ENCODE peak calls at places on chromosomes 1 and 21, in four cellular contexts. O is astrocyte of the spinal cord, J is bronchial epithelial cell, C is kidney. Q is an unnamed sample.

GRCh38 chr1:8351693-8352470 is 34.0 kb downstream of the SLC45A1 start:
- DNase-seq in O (no peak), J (peak; percentile 78), C (peak; percentile 76), Q (no peak)

GRCh38 chr1:102191723-102192122 is 195.0 kb upstream of the OLFM3 start:
- DNase-seq in O (peak; percentile 5), J (peak; percentile 18), C (no peak), Q (no peak)

GRCh38 chr1:157431751-157432150 is 120.6 kb downstream of the FCRL5 start:
- DNase-seq in O (peak; percentile 69), J (peak; percentile 87), C (no peak), Q (no peak)

GRCh38 chr1:65717815-65718454 is 74.8 kb upstream of the PDE4B start:
- DNase-seq in O (peak; percentile 45), J (no peak), C (no peak), Q (no peak)

GRCh38 chr1:206023682-206024081 is at the start of gene CTSE:
- DNase-seq in O (no peak), J (peak; percentile 23), C (no peak), Q (no peak)

GRCh38 chr1:177848577-177848976 is 121.3 kb downstream of the SEC16B start:
- DNase-seq in O (peak; percentile 35), J (peak; percentile 91), C (no peak), Q (no peak)

GRCh38 chr1:51792864-51793263 is 85.7 kb downstream of the NRDC start:
- DNase-seq in O (peak; percentile 78), J (peak; percentile 38), C (no peak), Q (no peak)

GRCh38 chr21:32278068-32278467 is 781 bp downstream of the MIS18A start:
- DNase-seq in O (no peak), J (peak; percentile 8), C (no peak), Q (no peak)

GRCh38 chr1:15573477-15573876 is 11.4 kb downstream of the AGMAT start:
- DNase-seq in O (peak; percentile 23), J (peak; percentile 12), C (no peak), Q (no peak)

GRCh38 chr1:175857756-175858155 is 114.4 kb upstream of the TNR start:
- DNase-seq in O (no peak), J (no peak), C (no peak), Q (no peak)

GRCh38 chr1:233252436-233252835 is 43.1 kb downstream of the PCNX2 start:
- DNase-seq in O (no peak), J (no peak), C (peak; percentile 82), Q (no peak)

GRCh38 chr1:56644064-56644940 is 812 bp upstream of the PRKAA2 start:
- DNase-seq in O (peak; percentile 19), J (peak; percentile 19), C (no peak), Q (no peak)

GRCh38 chr1:234972411-234973191 is 156.0 kb downstream of the TOMM20 start:
- DNase-seq in O (no peak), J (peak; percentile 51), C (no peak), Q (no peak)

GRCh38 chr1:47023268-47024137 is at the start of gene CYP4X1:
- DNase-seq in O (peak; percentile 23), J (no peak), C (peak; percentile 88), Q (no peak)

GRCh38 chr1:201332616-201333335 is 44.7 kb downstream of the TNNT2 start:
- DNase-seq in O (no peak), J (no peak), C (peak; percentile 63), Q (peak; percentile 50)

DNA sequence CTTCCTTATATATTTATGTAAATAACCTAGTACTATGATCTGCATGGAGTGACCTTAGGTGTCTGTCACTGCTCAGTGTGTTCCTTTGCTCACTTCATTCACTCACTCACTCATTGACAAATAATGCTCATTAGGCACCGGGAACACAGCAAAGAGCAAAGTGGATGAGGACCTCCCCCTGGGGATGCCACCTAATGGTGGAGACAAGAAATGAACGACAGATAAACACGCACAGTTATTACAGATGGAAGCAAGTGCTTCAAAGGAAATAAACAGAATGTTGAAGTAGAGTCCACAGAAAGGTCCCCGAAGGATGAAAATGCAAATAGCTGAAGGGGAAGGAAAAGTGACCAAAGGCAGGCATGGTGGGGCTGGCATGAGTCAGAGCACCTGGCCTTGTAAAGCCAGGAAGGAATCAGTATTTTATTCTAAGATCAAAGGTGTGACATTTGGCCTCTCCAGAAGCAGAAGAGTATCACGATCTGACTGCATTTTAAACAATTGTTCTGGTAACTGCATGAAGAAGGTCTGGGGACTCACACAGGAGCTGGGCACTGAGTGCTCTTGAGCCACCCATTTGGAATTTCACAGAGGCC is 23.1 kb downstream of the MAB21L3 start:
- DNase-seq in O (no peak), J (no peak), C (no peak), Q (no peak)
- TF ChIP-seq CTCF in O (peak; percentile 34), J (peak; percentile 19), C (no peak), Q (peak; percentile 57)

GRCh38 chr1:154607084-154607747 is 770 bp downstream of the ADAR start:
- DNase-seq in O (peak; percentile 46), J (peak; percentile 47), C (no peak), Q (no peak)
- TF ChIP-seq CTCF in O (peak; percentile 9), J (no peak), C (no peak), Q (peak; percentile 17)

GRCh38 chr1:92858564-92859399 is 26.9 kb downstream of the RPL5 start:
- DNase-seq in O (peak; percentile 84), J (peak; percentile 83), C (no peak), Q (no peak)
- TF ChIP-seq CTCF in O (peak; percentile 87), J (peak; percentile 58), C (peak; percentile 97), Q (peak; percentile 98)

GRCh38 chr1:231626951-231627614 is 493 bp downstream of the DISC1 start:
- DNase-seq in O (peak; percentile 39), J (peak; percentile 22), C (peak; percentile 87), Q (no peak)
- TF ChIP-seq CTCF in O (no peak), J (no peak), C (no peak), Q (peak; percentile 14)

DNA sequence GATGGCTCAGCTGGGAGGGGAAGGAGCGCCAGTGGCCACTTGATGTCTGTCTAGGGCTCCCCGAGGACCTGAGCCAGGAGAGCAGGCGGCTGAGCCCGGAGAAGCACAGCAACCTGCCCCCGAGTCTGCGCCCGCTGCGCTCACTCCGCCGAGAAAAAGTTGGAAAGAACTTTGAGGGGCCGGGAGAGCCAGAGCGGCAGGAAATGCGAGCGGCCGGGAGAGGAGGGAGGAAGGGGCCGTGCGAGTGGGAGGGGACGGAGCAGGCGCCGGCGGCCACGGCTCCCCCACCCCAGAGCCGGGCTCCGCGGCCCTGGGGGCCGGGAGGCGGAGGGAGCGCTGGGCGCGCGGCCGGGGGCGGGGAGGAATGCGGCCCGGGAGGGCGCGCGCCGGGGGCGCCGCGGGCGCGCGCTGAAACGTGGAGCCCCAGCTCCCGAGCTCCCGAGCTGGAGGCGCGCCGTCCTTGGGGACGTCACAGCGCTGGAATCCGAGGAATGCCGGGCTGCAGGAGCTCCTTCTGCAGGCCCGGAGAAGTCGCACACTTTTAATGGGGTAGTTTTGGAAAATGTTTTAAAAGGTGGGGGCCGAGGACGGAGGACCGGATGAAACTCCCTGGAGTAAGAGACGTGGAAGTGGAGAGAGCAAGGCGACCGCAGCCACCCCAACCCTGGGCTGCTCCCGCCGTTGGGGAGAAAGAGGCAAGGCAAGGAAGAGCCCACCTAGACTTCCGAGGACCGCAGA is at the start of gene PTPN14:
- DNase-seq in O (peak; percentile 97), J (peak; percentile 85), C (peak; percentile 96), Q (peak; percentile 96)
- TF ChIP-seq CTCF in O (peak; percentile 48), J (peak; percentile 45), C (peak; percentile 21), Q (peak; percentile 78)

DNA sequence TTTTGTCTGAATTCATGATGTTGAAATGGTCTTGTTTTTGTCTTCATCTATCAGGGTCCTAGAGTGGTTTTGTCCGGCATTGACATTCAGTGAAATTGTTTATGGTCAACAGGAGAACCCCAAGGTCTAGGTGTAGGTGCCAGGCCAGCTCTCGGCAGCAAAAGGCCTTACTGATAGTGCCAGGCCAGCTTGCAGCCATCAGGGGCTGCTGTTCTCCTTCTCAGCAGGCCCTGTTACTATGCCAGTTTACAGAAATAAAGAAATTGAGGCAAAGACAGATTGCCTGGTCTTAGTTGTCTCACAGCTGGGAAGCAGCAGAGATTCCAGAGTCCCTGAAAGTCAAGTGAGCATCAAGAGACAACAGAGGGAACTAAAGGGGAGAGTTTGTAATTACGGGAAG is 12.0 kb downstream of the HMGB4 start:
- DNase-seq in O (no peak), J (no peak), C (no peak), Q (no peak)
- TF ChIP-seq CTCF in O (peak; percentile 31), J (no peak), C (peak; percentile 40), Q (peak; percentile 9)

GRCh38 chr21:37535130-37535529 is 168.6 kb downstream of the DYRK1A start:
- DNase-seq in O (no peak), J (no peak), C (no peak), Q (no peak)

GRCh38 chr21:37534431-37534830 is 167.9 kb downstream of the DYRK1A start:
- DNase-seq in O (no peak), J (no peak), C (no peak), Q (no peak)

GRCh38 chr21:37530901-37531351 is 164.4 kb downstream of the DYRK1A start:
- DNase-seq in O (no peak), J (no peak), C (no peak), Q (no peak)

GRCh38 chr21:37531402-37532042 is 164.9 kb downstream of the DYRK1A start:
- DNase-seq in O (no peak), J (no peak), C (peak; percentile 79), Q (no peak)

GRCh38 chr21:37532868-37533780 is 166.6 kb downstream of the DYRK1A start:
- DNase-seq in O (peak; percentile 38), J (peak; percentile 95), C (peak; percentile 80), Q (no peak)
- TF ChIP-seq CTCF in O (no peak), J (peak; percentile 53), C (no peak), Q (peak; percentile 37)

DNA sequence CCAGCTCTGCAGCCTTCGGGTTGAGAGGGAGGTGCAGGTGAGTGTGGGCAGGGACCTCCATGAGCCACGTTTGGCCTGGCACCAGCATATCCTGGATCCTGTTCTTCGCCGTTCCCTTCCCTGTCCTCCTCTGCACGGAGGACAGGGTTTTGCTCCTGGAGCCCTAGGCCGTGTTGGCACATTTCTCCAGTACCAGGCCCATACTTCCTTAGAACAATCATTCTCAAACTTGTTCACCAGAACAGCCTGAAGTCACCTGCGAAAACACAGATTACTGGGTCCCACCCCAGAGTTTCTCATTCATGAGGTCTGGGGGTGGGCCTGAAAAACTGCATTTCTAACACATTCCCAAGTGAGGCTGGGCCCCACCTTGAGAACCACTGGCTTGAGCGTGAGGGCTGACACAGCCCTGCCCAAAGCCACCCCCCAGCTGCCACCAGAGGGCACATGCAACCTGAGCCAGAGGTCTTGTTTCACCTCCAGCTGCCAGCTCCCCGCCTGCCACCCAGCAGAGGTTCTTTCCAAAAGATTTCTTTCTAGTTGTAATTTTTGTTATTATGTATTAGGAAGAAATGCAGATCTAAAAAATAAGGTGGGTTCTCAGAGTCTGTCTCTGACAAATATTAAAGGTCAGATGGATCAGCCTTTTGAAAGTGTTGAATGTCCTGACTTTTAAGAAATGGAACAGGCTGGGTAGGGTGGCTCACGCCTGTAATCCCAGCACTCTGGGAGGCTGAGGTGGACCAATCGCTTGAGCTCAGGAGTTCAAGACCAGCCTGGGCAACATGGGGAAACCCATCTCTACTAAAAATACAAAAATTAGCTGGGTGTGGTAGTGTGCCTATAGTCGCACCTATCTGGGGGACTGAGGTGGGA is 39.6 kb upstream of the LDLRAP1 start:
- DNase-seq in O (no peak), J (peak; percentile 42), C (peak; percentile 87), Q (no peak)
- TF ChIP-seq CTCF in O (peak; percentile 51), J (peak; percentile 77), C (peak; percentile 52), Q (peak; percentile 69)

GRCh38 chr21:24895885-24896734 is 711.2 kb downstream of the MRPL39 start:
- DNase-seq in O (peak; percentile 52), J (no peak), C (no peak), Q (no peak)
- TF ChIP-seq CTCF in O (peak; percentile 44), J (no peak), C (peak; percentile 48), Q (peak; percentile 27)

Q was measured in chondrocyte.